ENCODE peak calls at places on chromosomes 1 and 21, in eight cellular contexts. R is hypothalamus; P is CD4-positive, alpha-beta memory T cell; D is NCI-H2029 treated with DMSO at 0.1 percent for 48 hours; S is GM13976; E is stimulated activated CD4-positive, alpha-beta T cell treated with anti-CD3 and anti-CD28 coated beads, Interleukin-12 subunit alpha, Interleukin-12 subunit beta, amount 100 ng/mL, for 48 hours; V is psoas muscle; T is sciatic nerve. L is an unnamed sample.

GRCh38 chr1:48402619-48403018 is 69.4 kb downstream of the SPATA6 start:
- DNase-seq in R (no peak), P (no peak), D (no peak), S (no peak), E (no peak), V (no peak), T (no peak), L (no peak)

GRCh38 chr1:165342588-165342987 is 13.9 kb downstream of the LMX1A start:
- DNase-seq in R (no peak), P (no peak), D (no peak), S (no peak), E (no peak), V (no peak), T (no peak), L (no peak)

GRCh38 chr1:44798481-44799365 is 1.5 kb upstream of the PLK3 start:
- DNase-seq in R (no peak), P (no peak), D (peak; percentile 96), S (no peak), E (no peak), V (no peak), T (peak; percentile 58), L (no peak)

GRCh38 chr1:61642475-61643232 is 82.3 kb downstream of the TM2D1 start:
- DNase-seq in R (no peak), P (no peak), D (peak; percentile 84), S (no peak), E (no peak), V (no peak), T (no peak), L (no peak)

GRCh38 chr1:227939791-227940771 is 7.7 kb downstream of the WNT9A start:
- DNase-seq in R (no peak), P (no peak), D (no peak), S (no peak), E (no peak), V (no peak), T (peak; percentile 53), L (no peak)

GRCh38 chr1:32890516-32891240 is 4.4 kb downstream of the HPCA start:
- DNase-seq in R (no peak), P (no peak), D (no peak), S (no peak), E (no peak), V (no peak), T (no peak), L (no peak)

GRCh38 chr1:61253059-61253735 is 170.8 kb downstream of the NFIA start:
- DNase-seq in R (no peak), P (no peak), D (peak; percentile 99), S (no peak), E (no peak), V (peak; percentile 76), T (peak; percentile 88), L (no peak)

GRCh38 chr1:51548986-51549619 is 30.0 kb upstream of the EPS15 start:
- DNase-seq in R (no peak), P (no peak), D (no peak), S (no peak), E (no peak), V (no peak), T (no peak), L (no peak)

GRCh38 chr1:65948609-65949229 is 156.0 kb downstream of the PDE4B start:
- DNase-seq in R (no peak), P (no peak), D (peak; percentile 28), S (no peak), E (no peak), V (no peak), T (no peak), L (no peak)

GRCh38 chr1:156936191-156936590 is 15.8 kb downstream of the LRRC71 start:
- DNase-seq in R (no peak), P (no peak), D (no peak), S (no peak), E (no peak), V (no peak), T (no peak), L (no peak)

GRCh38 chr1:14924012-14924452 is 229.5 kb upstream of the TMEM51 start:
- DNase-seq in R (peak; percentile 50), P (peak; percentile 3), D (no peak), S (peak; percentile 78), E (peak; percentile 14), V (peak; percentile 79), T (peak; percentile 76), L (peak; percentile 13)

GRCh38 chr1:185739967-185740366 is 5.8 kb downstream of the HMCN1 start:
- DNase-seq in R (no peak), P (no peak), D (no peak), S (no peak), E (no peak), V (no peak), T (no peak), L (no peak)

GRCh38 chr1:177943999-177944672 is 25.7 kb downstream of the SEC16B start:
- DNase-seq in R (no peak), P (no peak), D (no peak), S (no peak), E (no peak), V (no peak), T (no peak), L (no peak)

GRCh38 chr1:88302843-88303486 is 381.1 kb upstream of the PKN2 start:
- DNase-seq in R (no peak), P (no peak), D (no peak), S (no peak), E (no peak), V (no peak), T (no peak), L (no peak)

GRCh38 chr21:41583274-41583790 is 75.4 kb upstream of the TMPRSS2 start:
- DNase-seq in R (no peak), P (no peak), D (no peak), S (no peak), E (no peak), V (no peak), T (no peak), L (no peak)

GRCh38 chr1:162040657-162041056 is 17.0 kb upstream of the OLFML2B start:
- DNase-seq in R (no peak), P (no peak), D (no peak), S (no peak), E (no peak), V (no peak), T (no peak), L (no peak)

L was measured in stimulated activated CD8-positive, alpha-beta memory T cell treated with anti-CD3 and anti-CD28 coated beads, Interleukin-2, amount 100 ng/mL, for 48 hours.